ENCODE peak calls at places on chromosomes 4 and X, in six cellular contexts. One of them, this sample, is unnamed.

GRCh38 chrX:47216393-47216925 is 2.0 kb upstream of the CDK16 start:
- DNase-seq in WTC11: no peak
- DNase-seq in activated naive CD4-positive, alpha-beta T cell: no peak
- DNase-seq in sciatic nerve: no peak
- DNase-seq in astrocyte: no peak
- DNase-seq in stimulated activated CD4-positive, alpha-beta T cell treated with anti-CD3 and anti-CD28 coated beads, Interleukin-12 subunit alpha, Interleukin-12 subunit beta, amount 100 ng/mL, for 4 hours: no peak
- DNase-seq in this sample: no peak

GRCh38 chrX:135112096-135112729 is 8.1 kb downstream of the ETDB start:
- DNase-seq in WTC11: peak
- DNase-seq in activated naive CD4-positive, alpha-beta T cell: no peak
- DNase-seq in sciatic nerve: peak
- DNase-seq in astrocyte: no peak
- DNase-seq in stimulated activated CD4-positive, alpha-beta T cell treated with anti-CD3 and anti-CD28 coated beads, Interleukin-12 subunit alpha, Interleukin-12 subunit beta, amount 100 ng/mL, for 4 hours: no peak
- DNase-seq in this sample: no peak

GRCh38 chr4:75639124-75639695 is 8.9 kb upstream of the CDKL2 start:
- DNase-seq in WTC11: no peak
- DNase-seq in activated naive CD4-positive, alpha-beta T cell: no peak
- DNase-seq in sciatic nerve: no peak
- DNase-seq in astrocyte: no peak
- DNase-seq in stimulated activated CD4-positive, alpha-beta T cell treated with anti-CD3 and anti-CD28 coated beads, Interleukin-12 subunit alpha, Interleukin-12 subunit beta, amount 100 ng/mL, for 4 hours: no peak
- DNase-seq in this sample: no peak

GRCh38 chr4:185222598-185222997 is 13.2 kb downstream of the SNX25 start:
- DNase-seq in WTC11: no peak
- DNase-seq in activated naive CD4-positive, alpha-beta T cell: no peak
- DNase-seq in sciatic nerve: no peak
- DNase-seq in astrocyte: peak
- DNase-seq in stimulated activated CD4-positive, alpha-beta T cell treated with anti-CD3 and anti-CD28 coated beads, Interleukin-12 subunit alpha, Interleukin-12 subunit beta, amount 100 ng/mL, for 4 hours: no peak
- DNase-seq in this sample: no peak

GRCh38 chr4:118086334-118086733 is 52.0 kb downstream of the NDST3 start:
- DNase-seq in WTC11: no peak
- DNase-seq in activated naive CD4-positive, alpha-beta T cell: no peak
- DNase-seq in sciatic nerve: no peak
- DNase-seq in astrocyte: peak
- DNase-seq in stimulated activated CD4-positive, alpha-beta T cell treated with anti-CD3 and anti-CD28 coated beads, Interleukin-12 subunit alpha, Interleukin-12 subunit beta, amount 100 ng/mL, for 4 hours: peak
- DNase-seq in this sample: no peak

GRCh38 chrX:49176421-49177326 is 5.0 kb downstream of the PLP2 start:
- DNase-seq in WTC11: no peak
- DNase-seq in activated naive CD4-positive, alpha-beta T cell: no peak
- DNase-seq in sciatic nerve: peak
- DNase-seq in astrocyte: no peak
- DNase-seq in stimulated activated CD4-positive, alpha-beta T cell treated with anti-CD3 and anti-CD28 coated beads, Interleukin-12 subunit alpha, Interleukin-12 subunit beta, amount 100 ng/mL, for 4 hours: no peak
- DNase-seq in this sample: no peak

GRCh38 chrX:110327336-110327735 is 9.5 kb upstream of the AMMECR1 start:
- DNase-seq in WTC11: no peak
- DNase-seq in activated naive CD4-positive, alpha-beta T cell: no peak
- DNase-seq in sciatic nerve: no peak
- DNase-seq in astrocyte: no peak
- DNase-seq in stimulated activated CD4-positive, alpha-beta T cell treated with anti-CD3 and anti-CD28 coated beads, Interleukin-12 subunit alpha, Interleukin-12 subunit beta, amount 100 ng/mL, for 4 hours: no peak
- DNase-seq in this sample: no peak

GRCh38 chrX:148024425-148025148 is 43.5 kb downstream of the FMR1NB start:
- DNase-seq in WTC11: no peak
- DNase-seq in activated naive CD4-positive, alpha-beta T cell: no peak
- DNase-seq in sciatic nerve: no peak
- DNase-seq in astrocyte: no peak
- DNase-seq in stimulated activated CD4-positive, alpha-beta T cell treated with anti-CD3 and anti-CD28 coated beads, Interleukin-12 subunit alpha, Interleukin-12 subunit beta, amount 100 ng/mL, for 4 hours: no peak
- DNase-seq in this sample: no peak

GRCh38 chr4:38905657-38906398 is 38.2 kb downstream of the FAM114A1 start:
- DNase-seq in WTC11: no peak
- DNase-seq in activated naive CD4-positive, alpha-beta T cell: no peak
- DNase-seq in sciatic nerve: no peak
- DNase-seq in astrocyte: no peak
- DNase-seq in stimulated activated CD4-positive, alpha-beta T cell treated with anti-CD3 and anti-CD28 coated beads, Interleukin-12 subunit alpha, Interleukin-12 subunit beta, amount 100 ng/mL, for 4 hours: no peak
- DNase-seq in this sample: no peak

GRCh38 chrX:88603237-88603636 is 143.8 kb upstream of the CPXCR1 start:
- DNase-seq in WTC11: no peak
- DNase-seq in activated naive CD4-positive, alpha-beta T cell: no peak
- DNase-seq in sciatic nerve: no peak
- DNase-seq in astrocyte: no peak
- DNase-seq in stimulated activated CD4-positive, alpha-beta T cell treated with anti-CD3 and anti-CD28 coated beads, Interleukin-12 subunit alpha, Interleukin-12 subunit beta, amount 100 ng/mL, for 4 hours: no peak
- DNase-seq in this sample: no peak

GRCh38 chr4:67933755-67934154 is 29.5 kb downstream of the TMPRSS11A start:
- DNase-seq in WTC11: no peak
- DNase-seq in activated naive CD4-positive, alpha-beta T cell: no peak
- DNase-seq in sciatic nerve: no peak
- DNase-seq in astrocyte: peak
- DNase-seq in stimulated activated CD4-positive, alpha-beta T cell treated with anti-CD3 and anti-CD28 coated beads, Interleukin-12 subunit alpha, Interleukin-12 subunit beta, amount 100 ng/mL, for 4 hours: no peak
- DNase-seq in this sample: no peak

GRCh38 chr4:174494146-174494545 is 28.1 kb downstream of the HPGD start:
- DNase-seq in WTC11: no peak
- DNase-seq in activated naive CD4-positive, alpha-beta T cell: no peak
- DNase-seq in sciatic nerve: no peak
- DNase-seq in astrocyte: no peak
- DNase-seq in stimulated activated CD4-positive, alpha-beta T cell treated with anti-CD3 and anti-CD28 coated beads, Interleukin-12 subunit alpha, Interleukin-12 subunit beta, amount 100 ng/mL, for 4 hours: no peak
- DNase-seq in this sample: no peak

GRCh38 chr4:105387466-105387865 is 86.4 kb downstream of the PPA2 start:
- DNase-seq in WTC11: no peak
- DNase-seq in activated naive CD4-positive, alpha-beta T cell: no peak
- DNase-seq in sciatic nerve: no peak
- DNase-seq in astrocyte: no peak
- DNase-seq in stimulated activated CD4-positive, alpha-beta T cell treated with anti-CD3 and anti-CD28 coated beads, Interleukin-12 subunit alpha, Interleukin-12 subunit beta, amount 100 ng/mL, for 4 hours: no peak
- DNase-seq in this sample: no peak

GRCh38 chr4:2044119-2044485 is 15.0 kb upstream of the NAT8L start:
- DNase-seq in WTC11: no peak
- DNase-seq in activated naive CD4-positive, alpha-beta T cell: no peak
- DNase-seq in sciatic nerve: no peak
- DNase-seq in astrocyte: no peak
- DNase-seq in stimulated activated CD4-positive, alpha-beta T cell treated with anti-CD3 and anti-CD28 coated beads, Interleukin-12 subunit alpha, Interleukin-12 subunit beta, amount 100 ng/mL, for 4 hours: no peak
- DNase-seq in this sample: no peak

This sample was measured in breast epithelium.